ENCODE peak calls at places on chromosomes 4 and X, in eight cellular contexts. X is lung, O is esophagus squamous epithelium, E is transverse colon, L is spleen, D is ovary, J is heart right ventricle, U is mesendoderm. K is an unnamed sample.

GRCh38 chrX:53714580-53715335 is 28.2 kb upstream of the HUWE1 start:
- DNase-seq in X (peak; percentile 45), O (no peak), E (peak; percentile 14), L (no peak), D (no peak), J (no peak), U (peak; percentile 46), K (no peak)

GRCh38 chr4:6200011-6200921 is at the start of gene JAKMIP1:
- DNase-seq in X (peak; percentile 80), O (no peak), E (peak; percentile 82), L (peak; percentile 89), D (peak; percentile 67), J (peak; percentile 70), U (peak; percentile 82), K (peak; percentile 71)

GRCh38 chr4:106454581-106454980 is 86.0 kb upstream of the GIMD1 start:
- DNase-seq in X (no peak), O (no peak), E (no peak), L (no peak), D (no peak), J (no peak), U (no peak), K (no peak)

GRCh38 chr4:128707864-128708263 is 101.6 kb upstream of the JADE1 start:
- DNase-seq in X (no peak), O (no peak), E (no peak), L (no peak), D (no peak), J (no peak), U (no peak), K (peak; percentile 58)

GRCh38 chr4:54783402-54784110 is 125.8 kb downstream of the KIT start:
- DNase-seq in X (no peak), O (no peak), E (no peak), L (no peak), D (no peak), J (no peak), U (no peak), K (no peak)

GRCh38 chrX:55907968-55908607 is 190.5 kb downstream of the RRAGB start:
- DNase-seq in X (peak; percentile 48), O (no peak), E (peak; percentile 76), L (peak; percentile 84), D (peak; percentile 46), J (peak; percentile 38), U (peak; percentile 91), K (peak; percentile 30)

GRCh38 chr4:16294455-16294854 is 68.2 kb upstream of the TAPT1 start:
- DNase-seq in X (no peak), O (no peak), E (no peak), L (no peak), D (no peak), J (no peak), U (no peak), K (no peak)

GRCh38 chr4:177547985-177548384 is 105.7 kb upstream of the AGA start:
- DNase-seq in X (no peak), O (no peak), E (no peak), L (no peak), D (no peak), J (no peak), U (no peak), K (no peak)

GRCh38 chr4:54233128-54233696 is 4.1 kb downstream of the PDGFRA start:
- DNase-seq in X (peak; percentile 74), O (peak; percentile 5), E (peak; percentile 81), L (peak; percentile 94), D (peak; percentile 93), J (peak; percentile 81), U (peak; percentile 92), K (peak; percentile 84)

GRCh38 chrX:12820737-12821136 is 29.5 kb downstream of the PRPS2 start:
- DNase-seq in X (no peak), O (no peak), E (no peak), L (no peak), D (no peak), J (no peak), U (no peak), K (no peak)

GRCh38 chr4:73599182-73599581 is 21.1 kb downstream of the RASSF6 start:
- DNase-seq in X (no peak), O (no peak), E (peak; percentile 80), L (no peak), D (peak; percentile 16), J (no peak), U (peak; percentile 95), K (no peak)
- H3K4me1 ChIP-seq in X (peaks cover 1% of the 10 kb centered on the region), O (no peaks in the 10 kb centered on the region), E (peaks cover 32% of the 10 kb centered on the region), L (no peaks in the 10 kb centered on the region), D (peaks cover 3% of the 10 kb centered on the region), J (no peaks in the 10 kb centered on the region), U (peaks cover 9% of the 10 kb centered on the region), K (no peaks in the 10 kb centered on the region)

DNA sequence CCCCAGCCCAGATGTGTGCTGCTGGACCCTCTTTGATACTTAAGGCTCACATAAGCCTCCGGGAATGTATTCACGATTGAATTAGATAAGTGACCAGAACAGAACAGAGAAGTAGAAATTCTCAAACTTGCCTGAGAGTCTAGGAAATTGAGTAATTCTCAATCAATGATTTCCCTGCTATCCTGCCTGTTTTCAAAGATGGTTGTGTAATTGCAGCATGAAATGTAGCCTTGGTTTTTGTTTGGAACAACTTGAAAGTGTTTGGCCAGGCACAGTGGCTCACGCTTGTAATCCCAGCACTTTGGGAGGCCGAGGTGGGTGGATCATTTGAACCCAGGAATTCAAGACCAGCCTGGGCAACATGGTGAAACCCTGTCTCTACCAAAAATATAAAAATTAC is 41.2 kb downstream of the TNIP2 start:
- DNase-seq in X (no peak), O (no peak), E (no peak), L (no peak), D (no peak), J (no peak), U (no peak), K (no peak)
- H3K27ac ChIP-seq in X (peak overlapping the region; percentile 32), O (no peak overlapping the region), E (no peak overlapping the region), L (peak overlapping the region; percentile 80), D (no peak overlapping the region), J (peak overlapping the region; percentile 38), U (no peak overlapping the region), K (peak overlapping the region; percentile 85)

GRCh38 chrX:11349661-11350337 is 56.6 kb downstream of the AMELX start:
- DNase-seq in X (no peak), O (no peak), E (no peak), L (no peak), D (no peak), J (no peak), U (no peak), K (no peak)
- H3K4me3 ChIP-seq in X (no peak overlapping the region), O (no peak overlapping the region), E (no peak overlapping the region), L (no peak overlapping the region), D (no peak overlapping the region), J (no peak overlapping the region), U (no peak overlapping the region), K (no peak overlapping the region)

GRCh38 chr4:59180969-59181368 is 2019.2 kb upstream of the ADGRL3 start:
- DNase-seq in X (no peak), O (no peak), E (no peak), L (no peak), D (no peak), J (no peak), U (no peak), K (no peak)

GRCh38 chr4:59175588-59175987 is 2024.5 kb upstream of the ADGRL3 start:
- DNase-seq in X (no peak), O (no peak), E (no peak), L (no peak), D (no peak), J (no peak), U (no peak), K (no peak)

GRCh38 chr4:59179372-59179771 is 2020.8 kb upstream of the ADGRL3 start:
- DNase-seq in X (no peak), O (no peak), E (no peak), L (no peak), D (no peak), J (no peak), U (no peak), K (no peak)

DNA sequence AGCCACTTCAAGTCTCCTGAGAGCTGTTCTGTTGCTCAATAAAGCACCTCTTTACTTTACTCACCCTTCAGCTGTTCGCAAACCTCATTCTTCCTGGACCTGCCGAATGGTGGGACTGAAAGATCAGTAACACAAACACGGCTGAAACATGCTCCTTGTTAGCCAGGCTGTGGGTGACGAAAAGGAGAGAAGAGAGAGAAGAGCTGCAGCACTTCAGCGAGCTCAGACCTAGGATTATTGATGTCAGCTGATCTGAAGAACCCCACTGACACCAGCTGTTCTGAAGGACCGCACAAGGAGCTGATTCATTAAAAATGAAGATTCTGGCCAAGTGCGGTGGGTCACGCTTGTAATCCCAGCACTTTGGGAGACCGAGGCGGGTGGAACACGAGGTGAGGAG is 2020.0 kb upstream of the ADGRL3 start:
- DNase-seq in X (no peak), O (no peak), E (no peak), L (no peak), D (no peak), J (no peak), U (no peak), K (no peak)
- H3K4me1 ChIP-seq in X (no peaks in the 10 kb centered on the region), O (no peaks in the 10 kb centered on the region), E (no peaks in the 10 kb centered on the region), L (no peaks in the 10 kb centered on the region), D (no peaks in the 10 kb centered on the region), J (no peaks in the 10 kb centered on the region), U (no peaks in the 10 kb centered on the region), K (peaks cover 8% of the 10 kb centered on the region)

DNA sequence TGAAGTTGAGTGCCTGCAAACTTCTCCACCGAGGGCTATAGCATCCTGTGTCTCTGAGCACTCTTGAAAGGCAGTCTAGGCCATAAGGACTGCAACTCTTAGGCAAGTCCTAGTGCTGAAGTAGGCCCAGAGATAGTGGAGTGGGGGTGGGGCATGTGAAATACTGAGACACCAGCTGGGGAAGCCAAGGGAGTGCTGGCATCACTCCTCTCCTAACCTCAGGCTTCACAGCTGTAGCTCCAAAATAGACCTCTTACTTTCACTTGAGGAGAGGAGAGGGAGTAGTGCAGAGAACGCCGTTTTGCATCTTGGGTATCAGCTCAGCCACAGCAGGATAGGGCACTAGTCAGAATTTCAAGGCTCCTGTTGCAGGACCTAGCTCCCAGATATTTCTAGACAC is 56.2 kb upstream of the CYSLTR1 start:
- DNase-seq in X (no peak), O (no peak), E (no peak), L (no peak), D (no peak), J (no peak), U (no peak), K (no peak)
- H3K27ac ChIP-seq in X (no peak overlapping the region), O (no peak overlapping the region), E (no peak overlapping the region), L (no peak overlapping the region), D (no peak overlapping the region), J (no peak overlapping the region), U (no peak overlapping the region), K (no peak overlapping the region)

GRCh38 chrX:15366507-15367352 is 17.5 kb downstream of the VEGFD start:
- DNase-seq in X (no peak), O (no peak), E (no peak), L (no peak), D (no peak), J (no peak), U (no peak), K (no peak)
- H3K4me3 ChIP-seq in X (no peak overlapping the region), O (no peak overlapping the region), E (no peak overlapping the region), L (no peak overlapping the region), D (no peak overlapping the region), J (no peak overlapping the region), U (no peak overlapping the region), K (no peak overlapping the region)

GRCh38 chr4:82217986-82218715 is 155.6 kb downstream of the HNRNPD start:
- DNase-seq in X (no peak), O (no peak), E (no peak), L (no peak), D (no peak), J (no peak), U (peak; percentile 34), K (peak; percentile 8)
- H3K4me1 ChIP-seq in X (no peaks in the 10 kb centered on the region), O (no peaks in the 10 kb centered on the region), E (no peaks in the 10 kb centered on the region), L (no peaks in the 10 kb centered on the region), D (no peaks in the 10 kb centered on the region), J (no peaks in the 10 kb centered on the region), U (no peaks in the 10 kb centered on the region), K (no peaks in the 10 kb centered on the region)

K was measured in cardiac muscle cell.